ENCODE peak calls at places on chromosomes 3 and 15, in six cellular contexts. F is HepG2, P is GM12892, Q is GM12878, C is H1, K is K562. R is an unnamed sample.

GRCh38 chr15:22227411-22227810 is 147.1 kb downstream of the OR4M2 start:
- DNase-seq in F (no peak), P (no peak), Q (no peak), C (no peak), K (no peak), R (no peak)

GRCh38 chr3:31503456-31503855 is 29.3 kb upstream of the STT3B start:
- DNase-seq in F (no peak), P (no peak), Q (no peak), C (no peak), K (no peak), R (no peak)

GRCh38 chr3:51311055-51311454 is 74.0 kb upstream of the MANF start:
- DNase-seq in F (peak), P (peak), Q (no peak), C (no peak), K (peak), R (peak)

GRCh38 chr3:132730891-132731580 is 8.8 kb upstream of the NPHP3 start:
- DNase-seq in F (peak), P (no peak), Q (no peak), C (no peak), K (peak), R (no peak)

GRCh38 chr3:79881431-79881830 is 113.6 kb upstream of the ROBO1 start:
- DNase-seq in F (no peak), P (no peak), Q (no peak), C (no peak), K (no peak), R (no peak)

GRCh38 chr15:56910801-56911200 is 7.6 kb upstream of the TCF12 start:
- DNase-seq in F (no peak), P (no peak), Q (no peak), C (no peak), K (no peak), R (no peak)

GRCh38 chr15:52527196-52527897 is 1.3 kb downstream of the MYO5A start:
- DNase-seq in F (no peak), P (no peak), Q (no peak), C (no peak), K (no peak), R (no peak)

GRCh38 chr3:64518950-64519349 is 168.8 kb downstream of the ADAMTS9 start:
- DNase-seq in F (no peak), P (no peak), Q (no peak), C (no peak), K (no peak), R (no peak)

GRCh38 chr3:32545305-32545704 is 25.4 kb downstream of the DYNC1LI1 start:
- DNase-seq in F (no peak), P (no peak), Q (no peak), C (no peak), K (no peak), R (no peak)

GRCh38 chr3:146640955-146641867 is 36.1 kb upstream of the PLSCR5 start:
- DNase-seq in F (peak), P (no peak), Q (no peak), C (no peak), K (peak), R (no peak)

GRCh38 chr15:66865622-66866611 is 163.9 kb downstream of the SMAD6 start:
- DNase-seq in F (no peak), P (peak), Q (peak), C (peak), K (no peak), R (peak)

GRCh38 chr15:33021806-33022389 is 172.6 kb downstream of the FMN1 start:
- DNase-seq in F (peak), P (peak), Q (no peak), C (no peak), K (peak), R (peak)

GRCh38 chr15:100201376-100202280 is 140.1 kb downstream of the ADAMTS17 start:
- DNase-seq in F (no peak), P (no peak), Q (peak), C (peak), K (no peak), R (no peak)

GRCh38 chr3:24494616-24495333 is at the start of gene THRB:
- DNase-seq in F (peak), P (peak), Q (no peak), C (peak), K (peak), R (peak)

GRCh38 chr3:195148553-195148952 is 122.4 kb downstream of the XXYLT1 start:
- DNase-seq in F (no peak), P (no peak), Q (no peak), C (no peak), K (no peak), R (no peak)

GRCh38 chr3:111616417-111617105 is 21.4 kb upstream of the ZBED2 start:
- DNase-seq in F (peak), P (no peak), Q (no peak), C (no peak), K (no peak), R (no peak)

GRCh38 chr15:58469432-58470353 is 37.9 kb downstream of the LIPC start:
- DNase-seq in F (peak), P (no peak), Q (no peak), C (no peak), K (no peak), R (no peak)

GRCh38 chr3:13522236-13522635 is 26.7 kb upstream of the FBLN2 start:
- DNase-seq in F (no peak), P (no peak), Q (no peak), C (no peak), K (no peak), R (no peak)

GRCh38 chr3:50651875-50652529 is 22.7 kb upstream of the DOCK3 start:
- DNase-seq in F (no peak), P (no peak), Q (no peak), C (peak), K (no peak), R (no peak)

GRCh38 chr15:45720183-45720582 is 85.4 kb downstream of the SQOR start:
- DNase-seq in F (no peak), P (no peak), Q (no peak), C (no peak), K (no peak), R (no peak)

GRCh38 chr15:67114046-67114445 is 48.6 kb downstream of the SMAD3 start:
- DNase-seq in F (no peak), P (no peak), Q (no peak), C (no peak), K (no peak), R (no peak)

GRCh38 chr3:190581041-190581501 is 67.2 kb downstream of the IL1RAP start:
- DNase-seq in F (no peak), P (no peak), Q (no peak), C (no peak), K (no peak), R (no peak)

GRCh38 chr15:77548608-77549551 is 83.8 kb downstream of the LINGO1 start:
- DNase-seq in F (no peak), P (no peak), Q (no peak), C (no peak), K (no peak), R (no peak)

GRCh38 chr15:40441736-40442531 is 1.2 kb downstream of the BAHD1 start:
- DNase-seq in F (no peak), P (no peak), Q (no peak), C (no peak), K (peak), R (no peak)

GRCh38 chr3:49148159-49148558 is 15.3 kb upstream of the LAMB2 start:
- DNase-seq in F (no peak), P (no peak), Q (no peak), C (no peak), K (no peak), R (no peak)

GRCh38 chr15:72127724-72128322 is 9.6 kb downstream of the SENP8 start:
- DNase-seq in F (no peak), P (no peak), Q (no peak), C (no peak), K (no peak), R (no peak)

GRCh38 chr3:114336122-114336697 is 42.4 kb downstream of the TIGIT start:
- DNase-seq in F (no peak), P (no peak), Q (no peak), C (no peak), K (no peak), R (no peak)

GRCh38 chr3:4410174-4410573 is 56.9 kb downstream of the SUMF1 start:
- DNase-seq in F (no peak), P (no peak), Q (no peak), C (no peak), K (no peak), R (no peak)

GRCh38 chr15:67142142-67143092 is 77.0 kb downstream of the SMAD3 start:
- DNase-seq in F (no peak), P (no peak), Q (no peak), C (no peak), K (no peak), R (no peak)

GRCh38 chr3:124149774-124150173 is 157.8 kb upstream of the ROPN1 start:
- DNase-seq in F (no peak), P (no peak), Q (no peak), C (no peak), K (no peak), R (no peak)

GRCh38 chr3:193871093-193871485 is 264.9 kb upstream of the HES1 start:
- DNase-seq in F (no peak), P (no peak), Q (no peak), C (no peak), K (no peak), R (no peak)

GRCh38 chr3:149273096-149273751 is 51.6 kb upstream of the CP start:
- DNase-seq in F (peak), P (no peak), Q (peak), C (no peak), K (peak), R (no peak)

GRCh38 chr15:69017978-69018377 is 3.5 kb downstream of the NOX5 start:
- DNase-seq in F (peak), P (no peak), Q (no peak), C (no peak), K (peak), R (no peak)

GRCh38 chr15:32669870-32670623 is 28.5 kb downstream of the SCG5 start:
- DNase-seq in F (peak), P (no peak), Q (no peak), C (no peak), K (no peak), R (no peak)

GRCh38 chr15:84731774-84732173 is 15.8 kb upstream of the SEC11A start:
- DNase-seq in F (no peak), P (no peak), Q (no peak), C (no peak), K (no peak), R (no peak)

GRCh38 chr15:63041982-63042878 is at the start of gene TPM1:
- DNase-seq in F (peak), P (no peak), Q (no peak), C (peak), K (no peak), R (peak)
- TF ChIP-seq POLR2A in F (peak), P (no peak), Q (no peak), C (peak), K (no peak), R (no peak)

GRCh38 chr3:126129408-126129891 is 45.5 kb upstream of the SLC41A3 start:
- DNase-seq in F (no peak), P (no peak), Q (no peak), C (peak), K (no peak), R (no peak)
- TF ChIP-seq TAF1 in F (no peak), P (no peak), Q (no peak), C (no peak), K (no peak), R (no peak)

GRCh38 chr15:29687204-29687768 is 135.0 kb downstream of the TJP1 start:
- DNase-seq in F (no peak), P (no peak), Q (no peak), C (peak), K (no peak), R (no peak)

GRCh38 chr15:29687939-29688884 is 134.1 kb downstream of the TJP1 start:
- DNase-seq in F (no peak), P (no peak), Q (no peak), C (no peak), K (no peak), R (no peak)

GRCh38 chr15:29690765-29691475 is 131.3 kb downstream of the TJP1 start:
- DNase-seq in F (peak), P (no peak), Q (no peak), C (no peak), K (no peak), R (no peak)

GRCh38 chr15:29689724-29689986 is 132.6 kb downstream of the TJP1 start:
- DNase-seq in F (no peak), P (no peak), Q (no peak), C (no peak), K (no peak), R (no peak)

GRCh38 chr15:29688981-29689723 is 133.1 kb downstream of the TJP1 start:
- DNase-seq in F (no peak), P (no peak), Q (no peak), C (peak), K (no peak), R (no peak)
- TF ChIP-seq POLR2A in F (no peak), P (no peak), Q (no peak), C (no peak), K (no peak), R (no peak)

GRCh38 chr3:171874251-171874679 is 31.1 kb downstream of the TMEM212 start:
- DNase-seq in F (peak), P (no peak), Q (no peak), C (no peak), K (no peak), R (no peak)
- TF ChIP-seq TAF1 in F (no peak), P (no peak), Q (no peak), C (peak), K (no peak), R (no peak)

GRCh38 chr15:74651251-74651741 is 35.7 kb downstream of the CLK3 start:
- DNase-seq in F (no peak), P (no peak), Q (no peak), C (no peak), K (no peak), R (no peak)
- TF ChIP-seq POLR2A in F (no peak), P (no peak), Q (no peak), C (no peak), K (no peak), R (no peak)

R was measured in GM12891.